ENCODE peak calls at places on chromosome 18, in five cellular contexts. N, A, X, O and D are unnamed samples.

GRCh38 chr18:49784427-49785185 is 28.7 kb downstream of the ACAA2 start:
- DNase-seq in N (no peak), A (no peak), X (peak), O (no peak), D (no peak)

GRCh38 chr18:62741118-62741566 is 25.8 kb downstream of the PHLPP1 start:
- DNase-seq in N (no peak), A (peak), X (peak), O (no peak), D (no peak)

GRCh38 chr18:27184115-27185024 is 738 bp downstream of the CHST9 start:
- DNase-seq in N (no peak), A (no peak), X (no peak), O (peak), D (no peak)

GRCh38 chr18:3649135-3649558 is 199.2 kb downstream of the TGIF1 start:
- DNase-seq in N (no peak), A (no peak), X (no peak), O (no peak), D (no peak)

GRCh38 chr18:9133225-9133624 is 3.4 kb upstream of the ANKRD12 start:
- DNase-seq in N (no peak), A (no peak), X (peak), O (no peak), D (no peak)

GRCh38 chr18:13354414-13354813 is 135.9 kb downstream of the LDLRAD4 start:
- DNase-seq in N (no peak), A (no peak), X (no peak), O (no peak), D (no peak)

GRCh38 chr18:69217271-69217670 is 183.4 kb upstream of the DOK6 start:
- DNase-seq in N (no peak), A (no peak), X (no peak), O (no peak), D (no peak)

GRCh38 chr18:45173327-45173726 is 441.9 kb upstream of the SLC14A2 start:
- DNase-seq in N (no peak), A (no peak), X (no peak), O (no peak), D (no peak)

GRCh38 chr18:3012306-3012919 is 531 bp downstream of the LPIN2 start:
- DNase-seq in N (peak), A (no peak), X (peak), O (peak), D (no peak)

GRCh38 chr18:13809521-13810252 is 14.3 kb upstream of the MC5R start:
- DNase-seq in N (no peak), A (no peak), X (peak), O (no peak), D (no peak)

GRCh38 chr18:45806226-45806625 is 19.2 kb upstream of the SIGLEC15 start:
- DNase-seq in N (no peak), A (no peak), X (no peak), O (no peak), D (no peak)

GRCh38 chr18:8514409-8514808 is 94.8 kb upstream of the RAB12 start:
- DNase-seq in N (no peak), A (no peak), X (no peak), O (no peak), D (no peak)

GRCh38 chr18:35334821-35335220 is 9.4 kb downstream of the ZNF24 start:
- DNase-seq in N (no peak), A (no peak), X (peak), O (no peak), D (no peak)

GRCh38 chr18:49274188-49274714 is 186.2 kb downstream of the DYM start:
- DNase-seq in N (no peak), A (no peak), X (no peak), O (no peak), D (no peak)

DNA sequence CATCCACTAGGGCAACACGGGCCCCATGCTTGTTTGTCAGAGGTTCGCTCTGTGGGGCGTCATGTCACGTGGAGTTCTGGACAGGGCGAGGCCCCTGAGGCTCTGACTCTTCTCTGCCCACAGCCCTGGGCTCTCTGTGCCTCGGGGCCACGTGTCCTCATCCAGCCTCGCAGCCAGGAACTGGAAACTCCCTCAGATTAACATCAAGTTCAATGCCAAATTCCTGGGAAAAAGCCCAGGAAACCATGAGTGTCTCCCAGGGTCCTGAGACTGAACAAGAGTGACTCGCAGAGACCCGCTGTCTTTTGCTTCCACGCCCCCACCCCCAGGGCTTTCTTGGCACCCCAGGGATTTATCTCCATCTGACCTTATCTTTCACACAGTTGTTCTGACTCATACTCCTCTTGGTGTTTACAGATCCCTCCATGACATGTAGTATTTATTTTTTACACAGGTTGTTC is 174.0 kb upstream of the PIEZO2 start:
- DNase-seq in N (no peak), A (peak), X (peak), O (no peak), D (no peak)
- TF ChIP-seq CTCF in N (no peak), A (no peak), X (no peak), O (no peak), D (no peak)

DNA sequence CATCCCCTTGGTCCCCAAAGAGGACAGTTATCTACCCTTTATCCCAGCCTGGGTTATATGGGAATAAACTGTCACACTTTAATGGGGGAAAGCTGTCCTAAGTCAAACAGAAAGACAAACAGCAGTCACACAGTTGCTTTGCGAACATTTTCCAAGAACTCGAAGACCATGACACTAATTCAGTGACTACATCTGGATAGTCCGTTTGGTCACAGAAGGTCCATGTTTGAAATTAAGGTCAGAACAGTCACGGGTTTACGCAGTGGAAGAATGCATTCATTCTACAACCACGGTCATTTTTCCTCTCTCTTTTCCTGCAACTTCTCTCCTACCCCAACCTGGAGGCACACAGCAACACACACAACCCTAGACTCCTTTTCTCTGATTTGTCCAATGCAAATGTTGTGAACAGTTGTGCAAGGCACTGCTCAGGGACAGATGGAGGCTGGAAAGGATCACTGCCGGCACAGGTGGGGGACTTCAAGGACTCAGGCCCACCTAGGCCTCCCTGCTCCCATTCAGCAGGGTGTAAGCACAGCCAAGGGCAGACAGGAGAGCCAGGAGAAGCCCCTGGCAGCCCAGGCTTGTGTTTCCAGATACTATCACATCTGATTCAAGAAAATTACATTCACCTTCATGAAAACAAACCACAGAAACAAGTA is 39.9 kb downstream of the ZNF516 start:
- DNase-seq in N (no peak), A (no peak), X (no peak), O (no peak), D (peak)
- TF ChIP-seq CTCF in N (no peak), A (no peak), X (no peak), O (no peak), D (no peak)

GRCh38 chr18:54440292-54440691 is 82.6 kb downstream of the C18orf54 start:
- DNase-seq in N (no peak), A (no peak), X (no peak), O (no peak), D (no peak)

DNA sequence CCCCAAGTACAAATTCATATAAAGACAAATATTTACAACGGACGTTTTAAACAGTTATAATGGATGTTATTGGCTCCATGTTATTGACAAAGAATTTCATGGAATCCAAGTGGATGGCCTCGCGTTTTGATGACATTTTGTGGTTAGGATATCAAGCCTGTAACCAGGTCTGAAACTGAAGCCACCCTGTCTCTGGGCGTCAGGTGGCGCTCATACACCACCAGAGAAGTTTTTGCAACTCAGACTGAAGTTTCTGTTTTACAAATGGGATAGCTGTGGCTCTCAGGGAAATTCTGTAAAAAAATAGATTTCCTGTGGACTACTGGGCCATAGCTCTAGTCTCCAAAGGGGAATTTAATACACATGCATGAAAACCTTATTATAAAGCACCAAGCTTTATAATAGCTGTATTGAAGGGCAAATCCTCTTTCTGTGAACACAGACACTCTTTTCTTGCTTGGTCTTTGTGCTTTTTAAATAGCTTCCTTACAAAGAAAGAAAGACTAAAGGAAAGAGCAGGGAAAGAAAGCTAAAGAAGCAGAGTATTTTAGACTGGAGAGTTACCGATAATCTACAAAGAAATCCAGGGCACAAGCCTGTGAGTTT is 86.7 kb downstream of the C18orf54 start:
- DNase-seq in N (no peak), A (peak), X (peak), O (no peak), D (no peak)
- TF ChIP-seq CTCF in N (peak), A (peak), X (peak), O (peak), D (peak)

GRCh38 chr18:47908523-47909039 is 21.9 kb downstream of the SMAD2 start:
- DNase-seq in N (no peak), A (no peak), X (no peak), O (no peak), D (no peak)

GRCh38 chr18:47906408-47906807 is 24.1 kb downstream of the SMAD2 start:
- DNase-seq in N (no peak), A (no peak), X (no peak), O (no peak), D (no peak)

GRCh38 chr18:47912343-47912742 is 18.1 kb downstream of the SMAD2 start:
- DNase-seq in N (no peak), A (no peak), X (no peak), O (no peak), D (no peak)

GRCh38 chr18:47911877-47912276 is 18.6 kb downstream of the SMAD2 start:
- DNase-seq in N (no peak), A (no peak), X (no peak), O (no peak), D (no peak)

GRCh38 chr18:47909484-47909883 is 21.0 kb downstream of the SMAD2 start:
- DNase-seq in N (no peak), A (no peak), X (no peak), O (no peak), D (no peak)
- TF ChIP-seq CTCF in N (no peak), A (no peak), X (no peak), O (no peak), D (no peak)